ENCODE peak calls at places on chromosomes 6 and 20, in nine cellular contexts. D is GM23248; R is neural progenitor cell; Y is A549; O is kidney; S is adipocyte; J is CD8-positive, alpha-beta memory T cell; F is CD8-positive, alpha-beta T cell; C is choroid plexus epithelial cell. Z is an unnamed sample.

GRCh38 chr6:34053721-34054120 is 92.2 kb downstream of the GRM4 start:
- DNase-seq in C (no peak), R (no peak), D (no peak), S (no peak), Y (no peak), J (no peak), O (no peak), F (no peak), Z (no peak)

GRCh38 chr6:20916081-20916480 is 381.8 kb downstream of the CDKAL1 start:
- DNase-seq in R (no peak), Y (no peak), S (peak), F (no peak), D (peak), O (no peak), C (peak), J (no peak), Z (no peak)

GRCh38 chr6:121201108-121201507 is 133.2 kb downstream of the TBC1D32 start:
- DNase-seq in F (no peak), R (no peak), J (no peak), D (no peak), Y (no peak), C (peak), S (no peak), O (no peak), Z (no peak)

GRCh38 chr6:89045585-89045984 is 35.0 kb upstream of the PNRC1 start:
- DNase-seq in C (no peak), J (no peak), Y (no peak), F (no peak), R (no peak), D (peak), O (no peak), S (no peak), Z (no peak)

GRCh38 chr20:36543187-36544133 is 2.1 kb downstream of the MYL9 start:
- DNase-seq in C (peak), Y (no peak), F (no peak), O (peak), D (peak), J (no peak), R (no peak), S (peak), Z (peak)

GRCh38 chr6:42556462-42556861 is 7.4 kb upstream of the UBR2 start:
- DNase-seq in D (no peak), S (no peak), F (no peak), Y (no peak), J (no peak), C (no peak), O (no peak), R (no peak), Z (no peak)

GRCh38 chr6:1627884-1628550 is 18.3 kb downstream of the FOXC1 start:
- DNase-seq in O (no peak), S (no peak), F (no peak), C (no peak), J (no peak), R (no peak), D (no peak), Y (no peak), Z (no peak)

GRCh38 chr20:61629361-61630239 is 377.5 kb downstream of the CDH4 start:
- DNase-seq in C (no peak), R (no peak), S (no peak), Y (no peak), F (no peak), J (no peak), O (no peak), D (no peak), Z (no peak)

GRCh38 chr6:106749611-106750010 is 120.2 kb downstream of the QRSL1 start:
- DNase-seq in S (no peak), F (no peak), J (no peak), D (peak), Y (no peak), C (no peak), R (no peak), O (no peak), Z (no peak)

GRCh38 chr6:38804368-38804767 is 89.3 kb downstream of the DNAH8 start:
- DNase-seq in Y (no peak), D (no peak), O (no peak), S (no peak), R (peak), J (no peak), C (no peak), F (no peak), Z (no peak)

GRCh38 chr6:72984981-72985665 is 240.2 kb downstream of the KHDC1L start:
- DNase-seq in Y (no peak), R (no peak), C (no peak), J (no peak), D (peak), O (no peak), S (peak), F (no peak), Z (peak)

GRCh38 chr6:44291841-44292240 is 21.3 kb downstream of the AARS2 start:
- DNase-seq in Y (no peak), O (no peak), S (no peak), C (no peak), J (no peak), R (no peak), D (no peak), F (no peak), Z (no peak)

DNA sequence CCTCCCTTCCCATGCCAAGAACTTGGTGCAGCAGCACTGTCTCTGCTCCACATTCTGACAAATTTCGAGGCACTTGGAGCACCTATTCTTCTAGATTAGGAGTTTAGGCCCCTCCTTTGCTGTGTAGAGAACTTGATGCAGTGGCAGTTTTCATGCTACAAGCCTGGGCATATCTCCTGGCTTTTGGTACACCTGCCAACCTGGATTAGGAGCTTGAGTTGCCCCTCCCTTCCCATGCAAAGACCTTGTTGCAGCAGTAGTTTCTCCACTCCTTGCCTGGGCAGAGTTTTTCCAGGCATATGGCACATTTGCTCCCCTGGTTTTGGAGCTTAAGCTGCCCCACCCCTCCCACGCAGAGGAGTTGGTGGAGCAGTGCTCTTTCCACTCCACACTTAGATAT is 956.1 kb downstream of the EYS start:
- DNase-seq in S (no peak), J (no peak), Y (no peak), R (no peak), O (no peak), F (no peak), D (no peak), C (no peak), Z (no peak)
- H3K4me3 ChIP-seq in S (no peak), J (no peak), Y (no peak), R (no peak), O (no peak), F (no peak), D (no peak), C (no peak), Z (no peak)

GRCh38 chr20:25364879-25365699 is 25.5 kb downstream of the ABHD12 start:
- DNase-seq in S (no peak), F (no peak), D (no peak), C (no peak), R (no peak), J (no peak), Y (no peak), O (no peak), Z (no peak)
- H3K4me3 ChIP-seq in S (no peak), F (no peak), D (no peak), C (no peak), R (no peak), J (no peak), Y (no peak), O (no peak), Z (no peak)

DNA sequence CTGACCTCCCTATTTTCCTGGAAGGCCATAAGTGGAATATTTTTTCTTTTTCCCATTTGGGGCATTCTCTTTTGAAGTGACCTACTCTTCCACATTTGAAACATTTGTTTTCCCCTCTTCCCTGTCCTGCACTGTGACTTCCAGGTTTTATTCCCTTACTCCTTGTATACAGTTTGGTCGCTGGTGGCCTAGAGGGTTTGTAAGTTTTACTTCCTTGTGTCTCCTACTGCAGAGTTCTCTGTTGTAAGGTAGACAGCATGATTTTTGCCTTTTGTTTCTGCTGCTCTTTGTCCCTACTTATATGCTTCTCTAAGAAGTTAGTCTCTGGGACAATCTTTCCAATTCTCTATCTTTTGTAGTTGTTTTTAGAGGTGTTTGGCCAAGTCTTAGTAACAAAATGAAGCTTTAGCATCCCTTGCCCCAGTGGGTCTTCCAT is 7.4 kb upstream of the ZNFX1 start:
- DNase-seq in F (no peak), C (no peak), S (no peak), R (no peak), J (no peak), O (no peak), D (no peak), Y (no peak), Z (no peak)
- H3K4me3 ChIP-seq in F (no peak), C (no peak), S (peak), R (peak), J (no peak), O (no peak), D (peak), Y (peak), Z (no peak)

GRCh38 chr20:41002842-41003142 is 25.8 kb upstream of the TOP1 start:
- DNase-seq in O (peak), F (no peak), R (no peak), Y (no peak), D (no peak), J (no peak), C (no peak), S (no peak), Z (no peak)
- H3K4me3 ChIP-seq in O (no peak), F (no peak), R (no peak), Y (no peak), D (peak), J (no peak), C (peak), S (peak), Z (no peak)